ENCODE peak calls at places on chromosomes 13 and 19, in seven cellular contexts. M is psoas muscle, A is upper lobe of left lung, F is breast epithelium, N is thoracic aorta, T is right lobe of liver, H is PC-9. J is an unnamed sample.
A peak's percentile ranks its signal among the peaks of the same experiment; 100 is the strongest.

GRCh38 chr13:95896302-95896701 is 156.9 kb downstream of the UGGT2 start:
- DNase-seq in F (no peak), N (no peak), M (no peak), H (no peak), T (no peak), A (no peak), J (no peak)

GRCh38 chr19:3919793-3920192 is 13.1 kb upstream of the NMRK2 start:
- DNase-seq in T (no peak), H (no peak), A (no peak), F (no peak), M (no peak), N (no peak), J (no peak)

GRCh38 chr19:5628470-5628869 is 5.6 kb downstream of the SAFB start:
- DNase-seq in N (no peak), M (no peak), A (no peak), H (no peak), F (no peak), T (no peak), J (no peak)

GRCh38 chr13:79775830-79776229 is 294.9 kb downstream of the NDFIP2 start:
- DNase-seq in T (no peak), F (no peak), M (no peak), N (no peak), H (peak; percentile 66), A (peak; percentile 56), J (no peak)

GRCh38 chr13:111027481-111028439 is 87.3 kb upstream of the ARHGEF7 start:
- DNase-seq in N (no peak), F (no peak), H (no peak), A (no peak), T (no peak), M (no peak), J (no peak)

GRCh38 chr13:78431328-78431727 is 172.0 kb downstream of the POU4F1 start:
- DNase-seq in F (no peak), A (no peak), M (no peak), T (no peak), N (no peak), H (no peak), J (no peak)

GRCh38 chr19:5068251-5069090 is 99.6 kb downstream of the KDM4B start:
- DNase-seq in F (no peak), A (no peak), M (no peak), T (no peak), N (no peak), H (no peak), J (no peak)

GRCh38 chr19:23914402-23915286 is at the start of gene ZNF726:
- DNase-seq in H (peak; percentile 90), N (peak; percentile 26), A (peak; percentile 91), F (peak; percentile 88), T (peak; percentile 89), M (peak; percentile 79), J (peak; percentile 88)

GRCh38 chr13:98143601-98144500 is 957 bp downstream of the FARP1 start:
- DNase-seq in N (no peak), A (peak; percentile 21), H (peak; percentile 31), F (no peak), M (peak; percentile 34), T (peak; percentile 47), J (peak; percentile 40)

GRCh38 chr19:18229474-18229873 is 3.2 kb upstream of the PDE4C start:
- DNase-seq in A (no peak), H (no peak), T (no peak), N (no peak), F (no peak), M (no peak), J (no peak)

GRCh38 chr13:26656919-26657318 is 99.4 kb downstream of the WASF3 start:
- DNase-seq in T (no peak), N (no peak), A (no peak), M (no peak), F (no peak), H (no peak), J (no peak)

GRCh38 chr13:27137759-27138158 is 33.9 kb downstream of the USP12 start:
- DNase-seq in A (no peak), N (no peak), M (peak; percentile 30), F (no peak), T (no peak), H (no peak), J (no peak)

GRCh38 chr19:48552406-48553322 is 692 bp downstream of the SULT2B1 start:
- DNase-seq in M (no peak), N (no peak), T (no peak), A (no peak), F (no peak), H (no peak), J (no peak)
- H3K4me3 ChIP-seq in M (no peak overlapping the region), N (no peak overlapping the region), T (no peak overlapping the region), A (peak overlapping the region; percentile 10), F (no peak overlapping the region), H (peak overlapping the region; percentile 31), J (no peak overlapping the region)

GRCh38 chr19:772043-772442 is 21.1 kb downstream of the MISP start:
- DNase-seq in F (no peak), A (no peak), M (no peak), N (no peak), T (no peak), H (no peak), J (no peak)
- H3K9me3 ChIP-seq in F (no peaks in the 10 kb centered on the region), A (no peaks in the 10 kb centered on the region), M (no peaks in the 10 kb centered on the region), N (no peaks in the 10 kb centered on the region), T (no peaks in the 10 kb centered on the region), H (no peaks in the 10 kb centered on the region), J (no peaks in the 10 kb centered on the region)

DNA sequence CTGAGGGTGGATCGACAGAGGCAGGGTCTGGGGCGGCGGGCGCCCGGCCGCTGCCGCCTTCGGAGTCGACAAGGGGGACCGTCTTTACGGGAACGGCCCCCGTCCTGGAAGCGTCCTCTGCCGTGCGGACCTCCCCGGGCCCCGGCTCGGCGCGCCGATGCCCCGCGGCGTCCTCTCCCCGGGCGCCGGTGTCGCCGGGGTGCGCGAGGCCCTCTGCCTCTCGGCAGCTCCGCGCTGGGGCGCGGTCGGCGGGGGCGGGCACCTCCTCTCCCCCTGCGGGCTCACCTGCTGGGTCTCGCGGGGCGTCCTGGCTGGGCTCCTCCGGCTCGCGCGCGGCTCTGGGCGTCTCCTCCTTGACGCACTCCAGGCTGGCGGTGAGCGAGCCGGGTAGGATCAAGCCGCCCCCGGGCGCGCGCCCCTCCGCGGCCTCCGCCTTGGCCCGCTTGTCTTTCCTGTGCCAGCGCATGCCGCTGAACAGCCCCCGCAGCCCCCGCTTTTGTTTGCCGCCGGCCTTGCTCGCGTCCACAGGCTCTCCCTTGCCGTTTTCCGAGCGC is 1.5 kb downstream of the AMER2 start:
- DNase-seq in H (no peak), N (no peak), F (no peak), M (no peak), A (no peak), T (no peak), J (no peak)
- H3K4me3 ChIP-seq in H (no peak overlapping the region), N (peak overlapping the region; percentile 61), F (peak overlapping the region; percentile 36), M (peak overlapping the region; percentile 47), A (no peak overlapping the region), T (no peak overlapping the region), J (peak overlapping the region; percentile 34)

DNA sequence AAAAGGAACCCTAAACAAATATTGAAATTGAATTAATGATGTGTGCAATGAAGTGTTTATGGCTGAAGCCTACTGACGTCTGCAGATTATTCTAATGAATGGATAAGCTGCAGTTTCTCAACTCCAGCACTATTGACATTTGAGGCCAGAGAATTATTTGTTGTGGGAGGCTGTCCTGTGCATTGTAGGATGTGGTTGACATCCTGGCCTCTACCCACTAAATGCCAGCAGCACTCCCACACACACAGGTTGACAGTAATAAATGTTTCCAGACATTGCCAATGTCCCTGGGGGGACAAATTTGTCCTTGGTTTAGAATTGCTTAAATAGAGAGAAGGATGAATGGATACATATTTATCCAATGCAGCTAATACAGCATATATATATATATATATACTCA is 19.2 kb upstream of the MYH14 start:
- DNase-seq in N (no peak), M (no peak), T (no peak), H (peak; percentile 34), F (no peak), A (no peak), J (no peak)
- H3K9me3 ChIP-seq in N (no peaks in the 10 kb centered on the region), M (no peaks in the 10 kb centered on the region), T (no peaks in the 10 kb centered on the region), H (no peaks in the 10 kb centered on the region), F (peaks cover 5% of the 10 kb centered on the region), A (no peaks in the 10 kb centered on the region), J (no peaks in the 10 kb centered on the region)

GRCh38 chr13:43804461-43805070 is 17.8 kb upstream of the ENOX1 start:
- DNase-seq in F (no peak), M (no peak), T (no peak), A (no peak), H (peak; percentile 45), N (no peak), J (no peak)
- H3K4me3 ChIP-seq in F (no peak overlapping the region), M (no peak overlapping the region), T (no peak overlapping the region), A (no peak overlapping the region), H (no peak overlapping the region), N (no peak overlapping the region), J (no peak overlapping the region)

DNA sequence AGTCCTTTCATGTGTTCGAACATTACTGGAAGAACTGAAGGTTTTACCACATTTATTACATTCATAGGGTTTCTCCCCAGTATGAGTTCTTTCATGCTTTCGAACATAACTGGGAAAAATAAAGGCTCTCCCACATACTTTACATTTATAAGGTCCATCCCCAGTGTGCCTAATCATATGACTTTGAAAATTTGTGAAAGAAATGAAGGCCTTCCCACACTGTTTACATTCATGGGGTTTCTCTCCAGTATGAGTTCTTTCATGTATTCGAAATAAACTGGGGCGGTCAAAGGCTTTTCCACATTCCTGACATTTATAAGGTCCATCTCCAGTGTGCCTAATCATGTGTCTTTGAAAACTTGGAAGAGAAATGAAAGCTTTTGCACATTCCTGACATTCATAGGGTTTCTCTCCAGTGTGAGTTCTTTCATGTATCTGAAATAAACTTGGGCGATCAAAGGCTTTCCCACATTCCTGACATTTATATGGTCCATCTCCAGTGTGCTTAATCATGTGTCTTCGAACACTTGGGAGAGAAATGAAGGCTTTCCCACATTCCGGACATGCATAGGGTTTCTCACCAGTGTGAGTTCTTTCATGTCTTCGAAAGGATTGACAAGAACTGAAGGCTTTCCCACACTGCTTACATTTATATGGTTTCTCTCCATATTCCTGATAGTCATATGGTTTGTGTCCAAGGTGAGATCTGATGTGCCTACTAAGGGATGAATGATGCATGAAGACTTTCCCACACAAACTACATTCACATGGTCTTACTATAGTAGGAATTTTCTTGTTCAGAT is 24.0 kb downstream of the ZNF564 start:
- DNase-seq in H (peak; percentile 59), M (no peak), A (no peak), T (no peak), N (no peak), F (no peak), J (no peak)
- H3K9me3 ChIP-seq in H (peaks cover 97% of the 10 kb centered on the region), M (peaks cover 97% of the 10 kb centered on the region), A (peaks cover 99% of the 10 kb centered on the region), T (peaks cover 81% of the 10 kb centered on the region), N (peaks cover 99% of the 10 kb centered on the region), F (peaks cover 93% of the 10 kb centered on the region), J (peaks cover 25% of the 10 kb centered on the region)

J was measured in heart left ventricle.